ENCODE peak calls at places on chromosome 22, in four cellular contexts. P is skeletal muscle cell; O is activated effector memory CD4-positive, alpha-beta T cell treated with anti-CD3 and anti-CD28 coated beads, Interleukin-2, amount 50 U/mL, for 16 hours; R is PC-9. X is an unnamed sample.

GRCh38 chr22:39360242-39360641 is 10.5 kb downstream of the SYNGR1 start:
- DNase-seq in P (no peak), O (no peak), R (no peak), X (no peak)

GRCh38 chr22:31867386-31868153 is 76.8 kb upstream of the YWHAH start:
- DNase-seq in P (no peak), O (no peak), R (peak), X (no peak)

GRCh38 chr22:19871845-19872778 is 17.4 kb upstream of the GNB1L start:
- DNase-seq in P (no peak), O (peak), R (no peak), X (peak)

GRCh38 chr22:48748113-48748859 is 1079.4 kb downstream of the BRD1 start:
- DNase-seq in P (no peak), O (peak), R (no peak), X (no peak)

GRCh38 chr22:29115682-29116313 is 43.0 kb downstream of the KREMEN1 start:
- DNase-seq in P (no peak), O (no peak), R (no peak), X (no peak)

GRCh38 chr22:41522813-41523212 is 21.5 kb downstream of the POLR3H start:
- DNase-seq in P (no peak), O (no peak), R (no peak), X (no peak)

GRCh38 chr22:23677701-23677995 is 13.2 kb upstream of the RGL4 start:
- DNase-seq in P (no peak), O (peak), R (no peak), X (no peak)

GRCh38 chr22:48177591-48177990 is 1415.1 kb downstream of the TBC1D22A start:
- DNase-seq in P (no peak), O (no peak), R (no peak), X (no peak)

GRCh38 chr22:37394341-37394740 is 32.9 kb downstream of the ELFN2 start:
- DNase-seq in P (no peak), O (no peak), R (no peak), X (no peak)

GRCh38 chr22:32644252-32645100 is 157.0 kb upstream of the TIMP3 start:
- DNase-seq in P (no peak), O (peak), R (peak), X (peak)

GRCh38 chr22:44870021-44870420 is 117.6 kb downstream of the ARHGAP8 start:
- DNase-seq in P (peak), O (no peak), R (peak), X (no peak)

GRCh38 chr22:38075105-38075825 is 8.7 kb downstream of the SLC16A8 start:
- DNase-seq in P (no peak), O (no peak), R (no peak), X (no peak)

GRCh38 chr22:42296381-42296853 is 26.0 kb upstream of the TCF20 start:
- DNase-seq in P (no peak), O (no peak), R (no peak), X (no peak)

GRCh38 chr22:50738649-50739227 is 734 bp downstream of the ACR start:
- DNase-seq in P (no peak), O (peak), R (no peak), X (peak)

GRCh38 chr22:35349704-35350538 is 31.0 kb upstream of the HMOX1 start:
- DNase-seq in P (peak), O (no peak), R (no peak), X (peak)

GRCh38 chr22:23282986-23283385 is 102.7 kb downstream of the BCR start:
- DNase-seq in P (no peak), O (no peak), R (no peak), X (no peak)

GRCh38 chr22:28369849-28370248 is 309.8 kb downstream of the TTC28 start:
- DNase-seq in P (no peak), O (no peak), R (no peak), X (no peak)

GRCh38 chr22:20205964-20206708 is 55.3 kb upstream of the CCDC188 start:
- DNase-seq in P (peak), O (peak), R (peak), X (peak)

GRCh38 chr22:48744283-48744641 is 1083.4 kb downstream of the BRD1 start:
- DNase-seq in P (no peak), O (no peak), R (no peak), X (no peak)

GRCh38 chr22:20484948-20485683 is 10.5 kb downstream of the KLHL22 start:
- DNase-seq in P (no peak), O (no peak), R (no peak), X (no peak)

GRCh38 chr22:44758354-44758969 is 6.1 kb downstream of the ARHGAP8 start:
- DNase-seq in P (no peak), O (no peak), R (peak), X (no peak)

GRCh38 chr22:46033256-46034200 is 56.6 kb upstream of the WNT7B start:
- DNase-seq in P (peak), O (peak), R (no peak), X (no peak)

GRCh38 chr22:20549232-20549841 is 41.9 kb downstream of the MED15 start:
- DNase-seq in P (no peak), O (peak), R (no peak), X (peak)

GRCh38 chr22:22010358-22010757 is 27.8 kb upstream of the TOP3B start:
- DNase-seq in P (no peak), O (no peak), R (no peak), X (no peak)

GRCh38 chr22:18066181-18066859 is 11.5 kb upstream of the PEX26 start:
- DNase-seq in P (no peak), O (peak), R (no peak), X (no peak)

GRCh38 chr22:43497956-43498855 is 86.4 kb downstream of the MPPED1 start:
- DNase-seq in P (no peak), O (no peak), R (no peak), X (no peak)

GRCh38 chr22:27241430-27242110 is 560.0 kb downstream of the MN1 start:
- DNase-seq in P (no peak), O (no peak), R (no peak), X (no peak)

GRCh38 chr22:33851240-33851639 is 69.0 kb downstream of the LARGE1 start:
- DNase-seq in P (no peak), O (no peak), R (peak), X (no peak)

GRCh38 chr22:38218661-38219331 is 17.0 kb downstream of the MAFF start:
- DNase-seq in P (peak), O (peak), R (peak), X (peak)

GRCh38 chr22:24592846-24593809 is at the start of gene LRRC75B:
- DNase-seq in P (peak), O (peak), R (peak), X (peak)

GRCh38 chr22:33472462-33473344 is 414.5 kb upstream of the SYN3 start:
- DNase-seq in P (no peak), O (no peak), R (no peak), X (no peak)

GRCh38 chr22:20244744-20245576 is 23.2 kb downstream of the RTN4R start:
- DNase-seq in P (no peak), O (peak), R (no peak), X (no peak)

GRCh38 chr22:46581580-46582244 is 38.5 kb upstream of the GRAMD4 start:
- DNase-seq in P (no peak), O (no peak), R (peak), X (no peak)

GRCh38 chr22:18005201-18005926 is 19.0 kb downstream of the MICAL3 start:
- DNase-seq in P (no peak), O (no peak), R (no peak), X (no peak)